ENCODE peak calls at places on chromosomes 6 and 20, in five cellular contexts. L is aorta, J is right cardiac atrium, F is small intestine, Z is fibroblast of lung. B is an unnamed sample.

GRCh38 chr6:129623008-129623732 is 86.8 kb downstream of the ARHGAP18 start:
- DNase-seq in J (no peak), L (no peak), F (no peak), Z (no peak), B (no peak)

GRCh38 chr6:109318328-109318876 is 63.9 kb downstream of the CD164 start:
- DNase-seq in F (peak; percentile 95), L (no peak), Z (no peak), J (no peak), B (no peak)

GRCh38 chr6:161141173-161141572 is 132.7 kb downstream of the AGPAT4 start:
- DNase-seq in Z (no peak), L (peak; percentile 41), J (no peak), F (no peak), B (no peak)

GRCh38 chr20:17281478-17281877 is 54.6 kb downstream of the PCSK2 start:
- DNase-seq in J (no peak), F (peak; percentile 27), Z (no peak), L (no peak), B (no peak)

GRCh38 chr6:37788259-37788658 is 31.3 kb upstream of the ZFAND3 start:
- DNase-seq in Z (no peak), J (no peak), L (no peak), F (no peak), B (no peak)

GRCh38 chr6:128327890-128328289 is 192.5 kb downstream of the PTPRK start:
- DNase-seq in J (no peak), F (peak; percentile 62), Z (peak; percentile 53), L (no peak), B (no peak)

GRCh38 chr6:89048286-89048923 is 32.1 kb upstream of the PNRC1 start:
- DNase-seq in L (no peak), F (no peak), J (no peak), Z (peak; percentile 41), B (no peak)

GRCh38 chr6:5126214-5126613 is 41.1 kb downstream of the PPP1R3G start:
- DNase-seq in Z (no peak), J (no peak), L (no peak), F (no peak), B (no peak)

GRCh38 chr20:29750268-29750899 is 1507.1 kb upstream of the DEFB115 start:
- DNase-seq in L (peak; percentile 49), J (no peak), Z (no peak), F (no peak), B (peak; percentile 76)

GRCh38 chr20:432677-433299 is 24.7 kb downstream of the RBCK1 start:
- DNase-seq in F (no peak), L (no peak), J (no peak), Z (no peak), B (peak; percentile 49)

GRCh38 chr6:8108031-8108660 is 5.8 kb upstream of the EEF1E1 start:
- DNase-seq in F (no peak), L (no peak), Z (peak; percentile 95), J (no peak), B (peak; percentile 84)

GRCh38 chr6:41551086-41551702 is 5.0 kb downstream of the FOXP4 start:
- DNase-seq in L (no peak), Z (no peak), F (no peak), J (no peak), B (no peak)

GRCh38 chr20:35263609-35264223 is 14.2 kb downstream of the MMP24OS start:
- DNase-seq in J (no peak), Z (no peak), F (peak; percentile 48), L (no peak), B (peak; percentile 83)

GRCh38 chr6:166484863-166485262 is 101.6 kb downstream of the RAMACL start:
- DNase-seq in L (peak; percentile 38), F (no peak), Z (no peak), J (no peak), B (no peak)

GRCh38 chr6:112780498-112781096 is 433.5 kb downstream of the RFPL4B start:
- DNase-seq in F (peak; percentile 68), L (peak; percentile 76), J (peak; percentile 62), Z (peak; percentile 89), B (no peak)

DNA sequence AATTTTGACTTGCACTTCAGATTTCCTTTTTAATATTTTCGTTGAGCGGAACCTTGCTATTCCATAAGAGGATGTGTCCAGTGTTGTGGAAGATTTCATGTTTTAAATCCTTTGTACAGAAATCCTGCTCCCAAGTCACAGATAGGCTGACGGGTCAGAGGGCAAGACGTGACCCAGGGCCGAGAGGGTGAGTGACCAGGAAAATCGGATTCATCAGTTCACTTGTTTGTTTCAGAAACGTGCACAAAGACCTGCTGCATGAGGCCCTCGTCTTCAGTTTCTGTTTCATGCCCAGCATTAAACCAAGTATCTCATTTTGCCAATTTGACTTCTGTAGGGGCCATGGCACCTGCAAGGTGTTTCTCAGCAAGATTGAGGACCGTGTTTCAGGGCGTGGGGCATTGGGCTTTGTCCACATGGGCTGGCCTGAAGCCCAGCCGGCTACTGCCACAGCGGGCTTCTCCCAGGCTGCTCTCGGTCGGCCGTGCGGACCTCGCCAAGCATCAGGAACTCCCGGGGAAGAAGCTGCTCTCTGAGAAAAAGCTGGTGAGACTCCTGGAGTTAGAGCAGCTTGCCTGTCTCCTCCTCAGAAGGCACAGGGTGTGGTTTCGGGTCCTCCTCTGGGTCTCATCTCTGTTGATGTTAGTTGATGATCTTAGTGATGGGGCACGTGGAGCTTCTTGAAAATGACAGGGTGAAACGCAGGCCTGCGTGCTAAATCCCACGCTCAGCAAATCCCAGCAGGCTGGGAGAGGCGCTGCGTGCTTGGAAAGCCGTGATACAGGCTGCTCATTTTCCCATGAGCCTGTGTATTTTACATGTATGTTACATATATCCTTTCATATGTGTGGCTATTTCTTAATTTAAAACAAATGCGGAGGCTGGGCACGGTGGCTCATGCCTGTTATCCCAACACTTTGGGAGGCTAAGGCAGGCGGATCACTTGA is 10.5 kb downstream of the MTG2 start:
- DNase-seq in L (peak; percentile 54), J (no peak), F (no peak), Z (no peak), B (peak; percentile 72)
- H3K4me1 ChIP-seq in L (no peaks in the 10 kb centered on the region), J (no peaks in the 10 kb centered on the region), F (no peaks in the 10 kb centered on the region), Z (no peaks in the 10 kb centered on the region), B (no peaks in the 10 kb centered on the region)

DNA sequence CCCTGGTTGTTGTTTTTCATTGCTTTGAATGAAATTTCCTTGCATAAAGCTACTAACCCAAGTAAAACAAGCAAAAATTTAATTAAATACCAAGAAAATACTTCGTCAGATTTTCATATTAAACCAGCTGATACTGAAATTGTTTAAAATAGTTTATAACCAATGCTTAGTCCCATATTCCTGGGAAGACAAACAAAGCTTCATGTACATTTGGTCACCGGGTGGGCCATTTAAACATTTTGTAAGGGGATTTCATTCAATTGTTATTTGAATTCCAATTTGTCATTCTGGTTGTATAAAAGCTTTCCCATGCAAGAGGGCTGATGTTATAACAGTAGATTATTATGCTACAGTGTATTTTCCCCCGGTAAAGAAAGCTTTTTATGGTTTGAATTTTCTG is 578 bp upstream of the RBBP9 start:
- DNase-seq in F (no peak), J (no peak), Z (no peak), L (no peak), B (no peak)
- H3K4me3 ChIP-seq in F (no peak overlapping the region), J (no peak overlapping the region), Z (no peak overlapping the region), L (no peak overlapping the region), B (no peak overlapping the region)

DNA sequence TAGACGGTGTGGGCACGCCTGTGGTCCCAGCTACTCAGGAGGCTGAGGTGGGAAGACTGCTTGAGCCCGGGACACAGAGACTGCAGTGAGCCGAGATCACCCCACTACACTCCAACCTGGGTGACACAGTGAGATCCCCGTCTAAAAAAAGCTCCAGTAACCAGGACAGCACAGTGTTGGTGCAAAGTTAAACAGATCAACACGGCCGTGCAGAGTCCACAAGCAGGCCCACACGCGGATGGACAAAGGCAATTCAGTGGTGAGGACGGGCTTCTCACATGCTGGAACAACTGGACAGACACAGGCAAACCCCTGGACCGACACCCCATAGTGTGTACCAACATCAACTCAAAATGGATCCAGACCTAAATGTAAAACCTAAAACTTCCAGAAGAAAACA is 41.7 kb downstream of the TAF4 start:
- DNase-seq in J (no peak), L (peak; percentile 40), Z (no peak), F (no peak), B (no peak)
- H3K4me1 ChIP-seq in J (peaks cover 5% of the 10 kb centered on the region), L (no peaks in the 10 kb centered on the region), Z (peaks cover 10% of the 10 kb centered on the region), F (no peaks in the 10 kb centered on the region), B (no peaks in the 10 kb centered on the region)

DNA sequence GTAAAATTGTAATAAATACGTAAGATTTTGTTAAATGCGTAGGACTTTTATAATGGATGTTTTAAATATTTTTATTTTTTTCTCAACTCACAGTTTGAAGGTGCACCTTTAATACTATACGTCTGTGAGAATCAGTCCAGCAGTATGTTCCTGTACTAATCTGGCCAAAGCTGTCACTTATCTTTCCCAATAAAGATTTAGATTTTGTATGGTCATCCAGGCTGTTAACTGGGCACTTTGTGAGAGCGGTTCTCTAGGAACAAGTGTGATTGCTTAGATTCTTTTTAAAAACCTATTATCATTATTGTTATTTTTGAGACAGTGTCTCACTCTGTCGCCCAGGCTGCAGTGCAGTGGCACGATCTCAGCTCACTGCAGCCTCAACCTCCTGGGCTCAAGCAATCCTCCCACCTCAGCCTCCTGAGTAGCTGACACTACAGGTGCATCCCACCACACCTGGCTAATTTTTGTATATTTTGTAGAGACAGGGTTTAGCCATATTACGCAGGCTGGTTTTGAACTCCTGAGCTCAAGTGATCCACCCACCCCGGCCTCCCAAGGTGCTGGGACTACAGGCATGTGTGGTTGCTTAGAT is 1.7 kb downstream of the DCBLD1 start:
- DNase-seq in F (no peak), J (no peak), L (no peak), Z (no peak), B (no peak)
- H3K4me3 ChIP-seq in F (no peak overlapping the region), J (peak overlapping the region; percentile 71), L (peak overlapping the region; percentile 50), Z (peak overlapping the region; percentile 79), B (peak overlapping the region; percentile 59)

GRCh38 chr6:81682858-81683257 is 69.6 kb downstream of the TENT5A start:
- DNase-seq in F (no peak), J (no peak), Z (no peak), L (no peak), B (no peak)
- H3K4me1 ChIP-seq in F (no peaks in the 10 kb centered on the region), J (no peaks in the 10 kb centered on the region), Z (no peaks in the 10 kb centered on the region), L (peaks cover 3% of the 10 kb centered on the region), B (no peaks in the 10 kb centered on the region)

GRCh38 chr20:5746064-5746463 is 4.1 kb upstream of the SHLD1 start:
- DNase-seq in Z (no peak), J (no peak), F (no peak), L (no peak), B (no peak)
- H3K4me3 ChIP-seq in Z (no peak overlapping the region), J (no peak overlapping the region), F (no peak overlapping the region), L (no peak overlapping the region), B (no peak overlapping the region)

DNA sequence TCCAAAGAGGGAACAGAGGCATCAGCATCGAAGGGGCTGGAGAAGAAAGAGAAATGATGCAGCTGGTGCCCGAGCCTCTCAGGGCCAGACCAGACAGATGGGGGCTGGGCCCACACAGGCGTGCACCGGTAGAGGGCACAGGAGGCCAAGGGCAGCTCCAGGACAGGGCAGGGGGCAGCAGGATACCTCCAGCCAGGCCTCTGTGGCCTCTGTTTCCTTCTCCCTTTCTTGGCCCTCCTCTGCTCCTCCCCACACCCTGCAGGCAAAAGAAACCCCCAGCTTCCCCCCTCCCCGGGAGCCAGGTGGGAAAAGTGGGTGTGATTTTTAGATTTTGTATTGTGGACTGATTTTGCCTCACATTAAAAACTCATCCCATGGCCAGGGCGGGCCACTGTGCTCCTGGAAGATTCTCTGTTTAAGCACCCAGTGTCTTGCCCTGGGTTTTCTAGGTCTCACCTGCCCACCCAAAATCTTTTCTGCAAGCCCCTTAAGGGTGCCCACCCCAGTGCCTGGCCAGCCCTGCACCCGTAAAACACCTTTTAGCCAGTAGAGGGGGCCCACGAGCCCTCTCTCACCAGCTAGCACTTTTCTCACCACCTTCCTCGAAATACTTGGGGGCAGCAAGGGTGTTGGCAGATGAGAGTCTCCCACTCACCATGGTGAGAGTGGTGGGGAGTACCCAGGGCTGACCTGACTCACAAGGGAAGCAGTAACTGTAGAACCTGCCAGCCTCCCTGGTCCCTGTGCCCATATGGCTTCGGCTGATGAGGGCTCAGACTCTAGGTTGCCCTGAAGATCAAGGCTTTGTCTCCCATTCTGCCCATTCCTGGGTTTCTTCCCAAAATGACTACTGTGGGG is 35.7 kb upstream of the ID1 start:
- DNase-seq in Z (peak; percentile 49), F (peak; percentile 68), J (peak; percentile 82), L (peak; percentile 84), B (no peak)
- H3K4me1 ChIP-seq in Z (peaks cover 15% of the 10 kb centered on the region), F (peaks cover 2% of the 10 kb centered on the region), J (peaks cover 7% of the 10 kb centered on the region), L (no peaks in the 10 kb centered on the region), B (peaks cover 43% of the 10 kb centered on the region)

B was measured in RWPE2.